ENCODE peak calls at places on chromosomes 1 and 21, in nine cellular contexts. Z, H, F, X, M, G, K, C and Q are unnamed samples.

GRCh38 chr21:36261459-36261858 is 58.5 kb upstream of the MORC3 start:
- DNase-seq in C (no peak), G (no peak), K (no peak), H (no peak), F (no peak), Z (no peak), M (no peak), X (no peak), Q (no peak)

GRCh38 chr1:229402993-229403392 is 30.9 kb downstream of the ACTA1 start:
- DNase-seq in Z (no peak), F (no peak), K (no peak), M (no peak), G (no peak), C (no peak), H (no peak), X (no peak), Q (no peak)

GRCh38 chr1:226635456-226635941 is 86.9 kb downstream of the STUM start:
- DNase-seq in H (peak; percentile 31), C (no peak), K (no peak), Z (no peak), G (no peak), M (no peak), X (no peak), F (peak; percentile 30), Q (no peak)

GRCh38 chr1:200299571-200299970 is 110.3 kb downstream of the ZNF281 start:
- DNase-seq in G (no peak), M (no peak), Z (no peak), H (no peak), F (no peak), K (no peak), X (no peak), C (no peak), Q (no peak)

GRCh38 chr1:53295746-53296722 is 31.8 kb downstream of the LRP8 start:
- DNase-seq in G (no peak), M (no peak), C (no peak), X (peak; percentile 78), F (no peak), K (peak; percentile 49), Z (peak; percentile 45), H (peak; percentile 50), Q (no peak)

GRCh38 chr21:29219165-29219770 is 79.5 kb upstream of the BACH1 start:
- DNase-seq in G (no peak), F (no peak), Z (no peak), M (no peak), H (no peak), K (peak; percentile 71), C (peak; percentile 40), X (no peak), Q (no peak)

GRCh38 chr1:26278835-26279597 is 870 bp upstream of the SH3BGRL3 start:
- DNase-seq in K (peak; percentile 84), F (no peak), Z (peak; percentile 6), M (peak; percentile 76), H (no peak), G (no peak), X (no peak), C (peak; percentile 87), Q (peak; percentile 58)

GRCh38 chr1:31222176-31222575 is 17.5 kb downstream of the NKAIN1 start:
- DNase-seq in G (no peak), M (no peak), F (no peak), Z (no peak), C (peak; percentile 45), H (no peak), K (no peak), X (no peak), Q (no peak)

GRCh38 chr21:46295996-46296752 is 10.0 kb downstream of the YBEY start:
- DNase-seq in G (no peak), C (peak; percentile 90), F (no peak), H (peak; percentile 95), Z (no peak), M (peak; percentile 16), X (peak; percentile 87), K (peak; percentile 99), Q (peak; percentile 86)